ENCODE peak calls at places on chromosomes 6 and 20, in five cellular contexts. M, X, Y, O and N are unnamed samples.
A peak's percentile ranks its signal among the peaks of the same experiment; 100 is the strongest.

GRCh38 chr20:41086402-41087324 is 50.7 kb upstream of the PLCG1 start:
- DNase-seq in M (no peak), X (no peak), Y (no peak), O (no peak), N (no peak)

GRCh38 chr6:132684998-132685397 is 26.0 kb upstream of the TAAR1 start:
- DNase-seq in M (no peak), X (no peak), Y (no peak), O (no peak), N (no peak)

GRCh38 chr6:99002826-99003225 is 55.1 kb upstream of the FBXL4 start:
- DNase-seq in M (peak; percentile 8), X (no peak), Y (no peak), O (no peak), N (peak; percentile 12)

GRCh38 chr20:14801591-14802325 is 464.3 kb upstream of the FLRT3 start:
- DNase-seq in M (no peak), X (no peak), Y (no peak), O (no peak), N (no peak)

GRCh38 chr6:56106231-56106630 is 141.1 kb downstream of the COL21A1 start:
- DNase-seq in M (no peak), X (no peak), Y (no peak), O (no peak), N (no peak)

GRCh38 chr6:132084811-132085509 is 133.8 kb upstream of the CCN2 start:
- DNase-seq in M (peak; percentile 98), X (peak; percentile 95), Y (no peak), O (no peak), N (no peak)

GRCh38 chr6:117266948-117267347 is 1.6 kb downstream of the VGLL2 start:
- DNase-seq in M (no peak), X (no peak), Y (no peak), O (no peak), N (no peak)

GRCh38 chr6:31621991-31622390 is 1.5 kb downstream of the PRRC2A start:
- DNase-seq in M (no peak), X (no peak), Y (peak; percentile 23), O (no peak), N (no peak)

GRCh38 chr20:12614764-12615163 is 394.0 kb upstream of the SPTLC3 start:
- DNase-seq in M (no peak), X (no peak), Y (no peak), O (no peak), N (no peak)

GRCh38 chr6:4388675-4389074 is 253.3 kb upstream of the ECI2 start:
- DNase-seq in M (peak; percentile 13), X (no peak), Y (no peak), O (no peak), N (no peak)

GRCh38 chr6:81450180-81450579 is 302.3 kb downstream of the TENT5A start:
- DNase-seq in M (peak; percentile 48), X (peak; percentile 15), Y (no peak), O (no peak), N (no peak)

GRCh38 chr20:31720486-31721407 is 1.9 kb downstream of the BCL2L1 start:
- DNase-seq in M (no peak), X (no peak), Y (no peak), O (no peak), N (no peak)

GRCh38 chr20:8602389-8603116 is 466.3 kb upstream of the PLCB4 start:
- DNase-seq in M (peak; percentile 11), X (no peak), Y (no peak), O (no peak), N (no peak)

GRCh38 chr6:75505426-75505825 is 11.8 kb upstream of the FILIP1 start:
- DNase-seq in M (no peak), X (no peak), Y (no peak), O (no peak), N (no peak)

GRCh38 chr20:584375-585301 is 25.5 kb downstream of the TCF15 start:
- DNase-seq in M (no peak), X (no peak), Y (no peak), O (no peak), N (no peak)

GRCh38 chr20:62938105-62938888 is at the start of gene GID8:
- DNase-seq in M (peak; percentile 63), X (no peak), Y (peak; percentile 72), O (no peak), N (no peak)

GRCh38 chr6:151858294-151858693 is 50.8 kb downstream of the ESR1 start:
- DNase-seq in M (no peak), X (no peak), Y (no peak), O (no peak), N (no peak)

GRCh38 chr6:136685540-136686108 is 106.7 kb downstream of the MAP3K5 start:
- DNase-seq in M (peak; percentile 63), X (no peak), Y (peak; percentile 52), O (no peak), N (no peak)

GRCh38 chr6:13152804-13153203 is 175.5 kb downstream of the TBC1D7 start:
- DNase-seq in M (no peak), X (no peak), Y (no peak), O (no peak), N (no peak)

GRCh38 chr6:13146429-13146828 is 181.9 kb downstream of the TBC1D7 start:
- DNase-seq in M (no peak), X (no peak), Y (no peak), O (no peak), N (no peak)

GRCh38 chr6:13142611-13143010 is 185.7 kb downstream of the TBC1D7 start:
- DNase-seq in M (no peak), X (no peak), Y (no peak), O (no peak), N (no peak)

DNA sequence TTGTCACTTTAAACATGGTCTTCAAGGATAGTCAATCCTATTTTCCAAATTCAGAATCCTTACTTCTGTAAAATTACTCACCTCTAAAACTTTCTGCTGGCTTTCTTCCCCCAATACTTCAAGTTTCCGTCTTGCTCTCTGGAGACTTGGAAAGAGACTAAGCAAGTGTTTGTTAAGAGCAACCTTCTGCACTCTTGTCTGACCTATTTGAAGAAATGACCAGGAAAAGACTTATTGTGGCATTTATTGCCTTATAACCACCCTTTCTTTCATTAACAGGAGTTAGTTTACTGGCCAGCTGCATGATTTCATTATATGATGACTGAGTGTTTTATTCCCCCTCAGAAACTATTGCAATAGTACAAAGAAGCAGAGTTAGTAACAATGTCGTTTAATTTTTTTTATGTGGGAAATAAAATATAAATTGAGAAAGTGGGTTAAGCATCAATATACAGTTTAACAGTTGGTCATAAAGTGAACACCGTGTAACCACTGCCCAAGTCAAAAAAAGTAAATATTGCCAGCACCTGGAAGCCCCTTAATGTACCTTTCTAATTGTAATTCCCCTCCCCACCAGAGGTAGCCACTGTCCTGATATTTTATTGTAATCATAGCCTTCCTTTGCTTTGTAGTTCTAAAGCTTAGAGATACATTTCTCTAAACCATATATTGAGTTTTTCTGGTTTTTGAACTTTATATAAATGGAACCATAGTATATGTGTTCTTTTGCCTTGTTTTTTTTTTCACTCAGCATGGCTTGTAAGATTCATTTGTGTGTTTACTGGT is 180.7 kb downstream of the TBC1D7 start:
- DNase-seq in M (no peak), X (no peak), Y (no peak), O (no peak), N (no peak)
- TF ChIP-seq CTCF in M (no peak), X (no peak), Y (no peak), O (peak; percentile 20), N (no peak)

GRCh38 chr6:45718901-45719300 is 296.8 kb downstream of the CLIC5 start:
- DNase-seq in M (peak; percentile 71), X (no peak), Y (no peak), O (no peak), N (no peak)

GRCh38 chr6:45724511-45724910 is 291.1 kb downstream of the CLIC5 start:
- DNase-seq in M (peak; percentile 86), X (peak; percentile 39), Y (peak; percentile 69), O (no peak), N (no peak)

GRCh38 chr6:45722876-45723275 is 292.8 kb downstream of the CLIC5 start:
- DNase-seq in M (no peak), X (no peak), Y (peak; percentile 52), O (no peak), N (no peak)

GRCh38 chr6:45724027-45724426 is 291.6 kb downstream of the CLIC5 start:
- DNase-seq in M (no peak), X (no peak), Y (no peak), O (no peak), N (no peak)

DNA sequence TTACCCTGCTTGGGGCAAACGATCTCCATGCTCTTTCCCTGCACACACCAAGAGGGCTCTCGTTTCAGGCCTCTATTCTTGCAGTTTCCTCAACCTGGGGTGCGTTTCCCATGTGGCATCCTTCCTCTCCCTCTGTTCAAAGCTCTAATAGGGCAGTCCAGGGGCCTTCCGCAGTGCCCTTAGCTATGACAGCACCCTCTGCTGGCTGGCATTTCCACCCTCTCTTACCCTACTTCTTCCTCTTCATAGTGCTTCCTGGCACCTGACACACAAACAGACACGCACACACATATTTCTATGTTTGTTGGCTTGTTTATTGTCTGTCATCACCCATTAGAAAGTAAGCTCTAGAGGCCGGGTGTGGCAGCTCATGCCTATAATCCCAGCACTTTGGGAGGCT is 294.0 kb downstream of the CLIC5 start:
- DNase-seq in M (no peak), X (no peak), Y (no peak), O (no peak), N (no peak)
- TF ChIP-seq CTCF in M (no peak), X (no peak), Y (no peak), O (no peak), N (no peak)

GRCh38 chr6:142870787-142871371 is 74.1 kb downstream of the HIVEP2 start:
- DNase-seq in M (peak; percentile 39), X (no peak), Y (no peak), O (no peak), N (no peak)
- TF ChIP-seq CTCF in M (no peak), X (no peak), Y (no peak), O (no peak), N (no peak)

DNA sequence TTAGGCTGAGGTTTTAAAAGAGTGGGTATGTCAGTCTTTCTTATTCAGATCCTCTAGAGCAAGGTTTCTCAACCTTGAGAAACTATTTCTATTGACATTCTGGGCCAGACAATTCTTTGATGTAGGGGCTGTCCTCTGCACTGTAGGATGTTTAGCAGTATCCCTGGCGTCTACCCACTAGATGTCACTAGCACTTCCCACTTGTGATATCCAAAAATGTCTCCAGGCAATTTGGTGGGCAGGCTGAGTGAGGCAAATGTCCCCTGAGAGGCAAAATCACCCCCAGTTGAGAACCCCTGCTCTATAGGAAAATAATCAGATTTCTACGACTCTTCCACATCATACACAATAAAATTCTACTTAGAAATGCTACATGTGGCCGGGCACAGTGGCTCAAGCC is 7.7 kb upstream of the ZKSCAN8 start:
- DNase-seq in M (peak; percentile 65), X (no peak), Y (no peak), O (no peak), N (no peak)
- TF ChIP-seq CTCF in M (peak; percentile 55), X (peak; percentile 53), Y (peak; percentile 51), O (peak; percentile 21), N (peak; percentile 41)

DNA sequence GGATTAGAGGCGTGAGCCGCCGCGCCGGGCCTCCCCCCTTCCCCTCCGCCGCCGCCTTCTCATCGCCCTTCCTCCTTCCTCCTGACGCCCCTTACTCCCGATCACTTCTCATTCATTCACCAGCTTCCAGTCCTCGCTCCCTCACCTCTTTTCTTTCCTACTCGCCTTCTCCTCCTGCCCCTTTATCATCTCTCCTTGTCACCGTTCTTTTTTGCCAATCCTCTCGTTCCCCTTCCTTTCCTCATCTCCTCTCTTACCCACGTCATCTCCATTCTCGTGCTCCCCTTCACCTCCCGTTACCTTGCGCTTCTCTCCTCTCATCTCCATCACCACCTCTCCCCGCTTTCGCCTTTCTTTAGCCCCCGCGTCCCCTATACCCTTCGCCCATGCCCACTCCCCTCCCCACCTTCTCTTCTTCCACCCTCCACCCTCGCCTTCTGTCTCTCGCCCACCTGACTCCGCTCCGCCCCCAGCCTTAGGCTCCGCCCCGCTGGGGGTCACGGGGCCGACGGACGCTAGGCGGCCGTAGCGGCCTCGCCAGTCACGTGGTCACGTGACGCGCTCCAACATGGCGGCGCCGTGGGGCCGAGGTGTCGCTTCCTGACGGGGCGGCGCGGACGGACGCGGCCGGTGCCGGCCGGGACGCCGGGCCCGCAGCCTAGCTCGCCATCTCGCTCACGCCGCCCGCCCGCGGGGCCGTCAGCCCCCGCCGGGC is at the start of gene ARFGEF2:
- DNase-seq in M (peak; percentile 86), X (peak; percentile 56), Y (peak; percentile 99), O (peak; percentile 96), N (peak; percentile 94)
- TF ChIP-seq CTCF in M (no peak), X (no peak), Y (no peak), O (no peak), N (no peak)